ENCODE peak calls at places on chromosome 3, in six cellular contexts. B, N, Q, D, F and U are unnamed samples.

GRCh38 chr3:29577250-29577649 is 296.4 kb downstream of the RBMS3 start:
- DNase-seq in N (no peak), F (no peak), B (no peak), Q (no peak), D (no peak), U (no peak)

GRCh38 chr3:50322386-50323091 is at the start of gene HYAL2:
- DNase-seq in Q (no peak), N (peak; percentile 62), D (no peak), F (no peak), B (peak; percentile 20), U (no peak)

GRCh38 chr3:194189243-194189791 is 53.4 kb downstream of the HES1 start:
- DNase-seq in F (no peak), Q (peak; percentile 12), B (no peak), D (no peak), N (peak; percentile 1), U (no peak)

GRCh38 chr3:119156868-119157267 is 10.9 kb downstream of the TEX55 start:
- DNase-seq in D (peak; percentile 16), N (no peak), B (no peak), F (no peak), Q (no peak), U (no peak)

GRCh38 chr3:111734652-111735051 is 124.4 kb upstream of the PHLDB2 start:
- DNase-seq in F (no peak), N (no peak), B (no peak), D (no peak), Q (no peak), U (no peak)

GRCh38 chr3:2765002-2765579 is 345.1 kb downstream of the IL5RA start:
- DNase-seq in B (peak; percentile 34), D (peak; percentile 7), N (peak; percentile 71), Q (no peak), F (no peak), U (no peak)

GRCh38 chr3:1552831-1553230 is 460.0 kb downstream of the CNTN6 start:
- DNase-seq in Q (no peak), F (no peak), N (no peak), B (no peak), D (no peak), U (no peak)

GRCh38 chr3:160481856-160482255 is 32.3 kb upstream of the TRIM59 start:
- DNase-seq in Q (no peak), F (no peak), B (no peak), D (no peak), N (peak; percentile 11), U (no peak)

GRCh38 chr3:44762170-44762677 is 630 bp downstream of the KIF15 start:
- DNase-seq in N (no peak), F (no peak), B (no peak), D (no peak), Q (peak; percentile 1), U (no peak)